ENCODE peak calls at places on chromosome 1, in eight cellular contexts. T is stomach; B is esophagus squamous epithelium; U is left ventricle myocardium inferior; V is right lobe of liver; J is cardiac muscle cell; P is CD4-positive, alpha-beta memory T cell; K is adrenal gland. X is an unnamed sample. For H3K4me1 and H3K36me3, the result is how much of the 10 kb centered on the place peaks cover.

GRCh38 chr1:3034162-3034561 is 12.9 kb downstream of the ACTRT2 start:
- DNase-seq in T (no peak), B (no peak), U (no peak), V (no peak), J (no peak), P (no peak), K (no peak), X (no peak)

GRCh38 chr1:106113851-106114250 is 942.6 kb upstream of the PRMT6 start:
- DNase-seq in T (no peak), B (no peak), U (no peak), V (no peak), J (no peak), P (no peak), K (no peak), X (no peak)

GRCh38 chr1:166905930-166906329 is 29.9 kb upstream of the TADA1 start:
- DNase-seq in T (no peak), B (no peak), U (no peak), V (no peak), J (peak), P (no peak), K (no peak), X (no peak)

GRCh38 chr1:223331929-223332328 is 32.0 kb downstream of the SUSD4 start:
- DNase-seq in T (no peak), B (no peak), U (no peak), V (no peak), J (peak), P (no peak), K (no peak), X (no peak)

GRCh38 chr1:229254910-229255541 is 15.9 kb upstream of the RAB4A start:
- DNase-seq in T (no peak), B (no peak), U (no peak), V (no peak), J (peak), P (peak), K (peak), X (no peak)

GRCh38 chr1:161731241-161731640 is 9.9 kb downstream of the FCRLB start:
- DNase-seq in T (no peak), B (no peak), U (no peak), V (no peak), J (no peak), P (no peak), K (no peak), X (no peak)

GRCh38 chr1:54378157-54378883 is 27.9 kb downstream of the SSBP3 start:
- DNase-seq in T (no peak), B (no peak), U (no peak), V (peak), J (no peak), P (no peak), K (no peak), X (peak)

GRCh38 chr1:93847811-93848288 is 31.2 kb downstream of the DNTTIP2 start:
- DNase-seq in T (peak), B (no peak), U (peak), V (peak), J (peak), P (peak), K (peak), X (peak)

GRCh38 chr1:57307382-57307781 is 116.5 kb downstream of the DAB1 start:
- DNase-seq in T (no peak), B (no peak), U (peak), V (no peak), J (no peak), P (peak), K (no peak), X (peak)

GRCh38 chr1:229106526-229107105 is 164.3 kb upstream of the RAB4A start:
- DNase-seq in T (no peak), B (no peak), U (no peak), V (no peak), J (no peak), P (no peak), K (no peak), X (no peak)

GRCh38 chr1:54268714-54269297 is 68.8 kb downstream of the MRPL37 start:
- DNase-seq in T (peak), B (no peak), U (no peak), V (no peak), J (no peak), P (no peak), K (no peak), X (no peak)

GRCh38 chr1:116586741-116587143 is 15.9 kb upstream of the CD58 start:
- DNase-seq in T (no peak), B (no peak), U (no peak), V (no peak), J (no peak), P (no peak), K (no peak), X (no peak)

GRCh38 chr1:84339503-84339902 is 38.0 kb downstream of the SAMD13 start:
- DNase-seq in T (no peak), B (no peak), U (no peak), V (no peak), J (peak), P (no peak), K (no peak), X (no peak)

GRCh38 chr1:21139601-21140000 is 37.1 kb downstream of the EIF4G3 start:
- DNase-seq in T (no peak), B (no peak), U (peak), V (no peak), J (peak), P (no peak), K (peak), X (no peak)

GRCh38 chr1:56644941-56645662 is at the start of gene PRKAA2:
- DNase-seq in T (peak), B (no peak), U (peak), V (peak), J (peak), P (no peak), K (peak), X (peak)

GRCh38 chr1:32810358-32810757 is 6.8 kb downstream of the YARS1 start:
- DNase-seq in T (no peak), B (no peak), U (no peak), V (no peak), J (no peak), P (no peak), K (no peak), X (no peak)
- H3K4me3 ChIP-seq in T (no peak), B (no peak), U (no peak), V (no peak), J (no peak), P (no peak), K (no peak), X (no peak)

DNA sequence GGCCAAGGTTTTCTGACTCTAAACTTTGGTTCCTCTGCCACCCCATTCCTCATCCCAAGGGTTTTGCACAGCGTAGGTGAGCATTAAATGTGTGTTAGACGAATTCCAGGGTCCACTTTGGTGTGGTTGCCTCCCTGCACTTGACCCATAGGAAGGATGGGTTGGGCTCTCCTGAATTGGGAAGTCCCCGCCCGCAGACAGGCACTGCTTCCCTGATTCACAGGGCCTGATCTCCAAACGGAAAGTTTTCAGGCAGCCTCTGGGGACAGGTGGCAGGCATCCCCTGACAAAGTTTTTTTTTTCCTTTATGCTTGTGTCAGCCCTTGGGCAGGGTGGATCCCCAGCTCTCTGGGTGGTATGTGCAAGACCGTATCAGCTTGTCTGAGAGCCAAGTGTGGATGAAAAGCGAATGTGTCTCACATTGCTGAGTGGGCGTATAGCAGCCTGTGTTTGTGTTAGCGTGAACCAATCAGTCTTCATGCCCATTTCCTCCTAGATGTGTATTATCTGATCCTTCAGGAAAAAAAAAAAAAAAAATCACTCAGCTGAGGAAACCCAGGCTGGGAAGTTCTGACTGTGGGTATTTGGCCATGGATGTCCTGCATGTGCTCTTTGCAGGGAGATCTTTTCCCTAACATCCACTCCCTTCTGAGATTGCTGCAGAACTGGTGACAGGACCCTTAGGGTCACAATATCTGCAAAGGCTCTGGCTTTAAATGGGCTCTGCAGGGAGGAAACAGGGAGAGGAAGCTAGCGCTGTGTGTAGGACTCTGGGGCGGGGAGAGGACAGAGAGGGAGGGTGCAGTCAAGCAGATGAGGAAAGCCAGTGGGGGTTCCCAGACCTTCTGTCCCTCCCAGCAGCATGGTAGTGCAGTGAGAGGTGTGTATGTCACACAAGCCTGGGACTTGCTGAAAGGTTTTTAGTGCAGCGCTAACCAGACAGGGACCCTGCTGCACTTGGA is 42.2 kb upstream of the TRABD2B start:
- DNase-seq in T (no peak), B (no peak), U (no peak), V (no peak), J (peak), P (no peak), K (no peak), X (no peak)
- H3K4me1 ChIP-seq in T (under half), B (under half), U (under half), V (under half), J (half or more), P (under half), K (under half), X (under half)

GRCh38 chr1:66957938-66958337 is 33.1 kb downstream of the MIER1 start:
- DNase-seq in T (no peak), B (no peak), U (no peak), V (no peak), J (no peak), P (no peak), K (no peak), X (no peak)
- H3K36me3 ChIP-seq in T (half or more), B (under half), U (half or more), V (under half), J (under half), P (under half), K (under half), X (under half)

DNA sequence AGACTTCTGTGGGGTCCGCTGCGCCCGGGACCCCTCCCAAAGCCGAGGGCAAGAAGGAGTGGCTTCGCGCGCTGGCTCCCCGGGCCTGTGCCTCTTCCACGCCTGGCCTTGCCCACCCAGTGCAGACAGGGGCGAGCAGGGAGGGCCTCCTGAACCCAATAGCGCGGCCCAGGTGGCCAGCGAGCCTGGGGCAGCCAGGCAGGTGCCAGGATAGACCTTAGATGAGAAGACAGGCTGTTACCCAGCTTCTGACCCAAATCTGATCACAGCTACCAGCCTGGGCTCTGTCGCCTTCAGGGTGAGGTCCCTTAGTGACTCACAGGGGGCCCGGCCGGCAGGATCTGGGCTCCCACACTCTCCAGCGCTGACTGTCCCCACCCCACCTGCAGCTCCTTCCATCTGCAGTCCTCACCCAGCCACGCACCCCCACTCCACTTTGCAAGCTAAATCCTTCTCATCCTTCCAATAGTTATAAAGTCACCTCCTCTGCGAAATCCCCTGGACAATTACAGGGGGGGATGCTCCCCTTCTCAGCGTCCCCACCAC is 9.6 kb downstream of the CLEC20A start:
- DNase-seq in T (no peak), B (no peak), U (no peak), V (no peak), J (no peak), P (no peak), K (no peak), X (no peak)
- H3K4me3 ChIP-seq in T (peak), B (peak), U (peak), V (no peak), J (no peak), P (no peak), K (no peak), X (no peak)

GRCh38 chr1:154420961-154421924 is 16.1 kb downstream of the IL6R start:
- DNase-seq in T (no peak), B (no peak), U (no peak), V (peak), J (no peak), P (no peak), K (peak), X (no peak)
- H3K4me1 ChIP-seq in T (half or more), B (half or more), U (half or more), V (under half), J (under half), P (half or more), K (half or more), X (under half)

DNA sequence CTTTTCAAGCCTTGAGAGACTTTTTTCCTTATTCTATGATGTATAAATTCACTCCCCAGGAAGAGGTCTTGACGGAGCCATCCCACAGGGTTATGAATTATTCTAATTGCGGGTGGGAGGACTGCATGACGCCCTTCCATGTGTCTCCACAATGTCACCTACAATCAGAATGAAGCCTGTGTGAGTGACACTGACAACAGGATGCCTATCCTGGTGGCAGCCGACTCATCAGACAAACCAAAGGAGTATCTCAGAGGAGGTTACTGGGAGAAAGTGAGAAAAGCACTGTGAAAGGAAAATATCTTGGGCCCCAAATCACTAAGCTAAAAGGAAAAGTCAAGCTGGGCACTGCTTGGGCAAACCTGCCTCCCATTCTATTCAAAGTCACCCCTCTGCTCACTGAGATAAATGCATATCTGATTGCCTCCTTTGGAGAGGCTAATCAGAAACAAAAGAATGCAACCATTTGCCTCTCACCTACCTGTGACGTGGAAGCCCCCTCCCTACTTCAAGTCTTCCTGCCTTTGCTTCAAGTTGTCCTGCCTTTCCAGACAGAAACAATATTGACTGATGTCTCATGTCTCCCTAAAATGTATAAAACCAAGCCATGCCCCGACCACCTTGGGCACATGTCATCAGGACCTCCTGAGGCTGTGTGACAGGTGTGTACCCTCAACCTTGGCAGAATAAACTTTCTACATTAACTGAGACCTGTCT is 98.5 kb downstream of the SMYD2 start:
- DNase-seq in T (no peak), B (no peak), U (no peak), V (no peak), J (no peak), P (no peak), K (no peak), X (no peak)
- H3K36me3 ChIP-seq in T (half or more), B (under half), U (half or more), V (under half), J (under half), P (under half), K (under half), X (under half)

GRCh38 chr1:169586395-169587255 is at the start of gene F5:
- DNase-seq in T (peak), B (no peak), U (peak), V (peak), J (peak), P (peak), K (peak), X (peak)

GRCh38 chr1:169588112-169588511 is 1.8 kb upstream of the F5 start:
- DNase-seq in T (no peak), B (no peak), U (no peak), V (no peak), J (no peak), P (no peak), K (no peak), X (no peak)

GRCh38 chr1:169584483-169585144 is 1.7 kb downstream of the F5 start:
- DNase-seq in T (no peak), B (no peak), U (no peak), V (no peak), J (no peak), P (no peak), K (no peak), X (no peak)

GRCh38 chr1:169586067-169586394 is 250 bp downstream of the F5 start:
- DNase-seq in T (no peak), B (no peak), U (no peak), V (no peak), J (no peak), P (no peak), K (no peak), X (no peak)

DNA sequence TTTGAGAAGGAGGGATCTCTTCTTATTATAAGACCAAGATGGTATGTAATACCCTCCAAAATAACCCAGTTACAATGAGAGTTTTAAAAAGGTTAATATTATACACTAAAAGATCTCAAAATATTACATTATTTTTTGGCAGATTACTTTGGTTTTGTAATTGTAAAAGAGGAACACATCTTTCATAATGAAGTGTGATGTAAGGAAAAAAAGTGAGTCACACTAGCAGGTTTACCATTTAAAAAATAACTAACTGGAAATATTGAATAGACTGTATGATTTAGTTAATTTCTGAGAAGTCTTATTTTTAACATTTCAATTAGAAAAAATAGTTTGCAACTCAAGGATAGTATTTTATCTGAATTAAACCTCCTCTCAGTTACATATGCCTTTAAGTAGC is 1.1 kb downstream of the F5 start:
- DNase-seq in T (no peak), B (no peak), U (no peak), V (no peak), J (no peak), P (no peak), K (no peak), X (no peak)
- H3K4me3 ChIP-seq in T (no peak), B (no peak), U (peak), V (peak), J (no peak), P (peak), K (no peak), X (no peak)

DNA sequence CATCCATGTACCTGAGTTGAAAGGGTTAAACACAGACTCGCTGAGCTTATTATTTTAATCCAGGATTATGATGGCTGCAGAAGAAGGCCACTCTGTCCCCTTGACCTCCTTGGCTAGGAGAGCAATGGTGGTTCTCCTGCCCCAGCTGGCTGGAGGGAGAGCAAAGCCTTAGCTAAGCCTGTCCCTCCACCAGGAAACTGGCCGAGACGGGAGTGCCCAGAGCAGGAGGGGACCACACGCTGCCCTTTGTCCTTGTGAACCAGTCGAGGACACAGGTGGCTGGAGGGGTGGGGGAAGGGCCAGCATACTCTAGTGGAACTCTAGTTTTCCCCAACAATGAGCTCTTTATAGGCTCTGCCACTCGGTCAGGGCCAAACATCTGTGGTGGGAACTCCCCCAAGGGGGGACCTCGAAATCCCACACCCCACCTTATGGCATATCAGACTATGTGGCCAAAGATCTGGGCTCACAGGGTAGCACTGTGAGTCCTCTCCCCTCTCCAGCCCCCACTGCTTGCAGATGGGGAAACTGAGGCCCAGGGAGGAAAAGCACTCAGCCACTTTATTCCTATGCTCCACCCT is 12.9 kb downstream of the KIAA1614 start:
- DNase-seq in T (no peak), B (no peak), U (no peak), V (peak), J (no peak), P (no peak), K (no peak), X (no peak)
- H3K4me1 ChIP-seq in T (half or more), B (under half), U (under half), V (under half), J (half or more), P (under half), K (under half), X (under half)

GRCh38 chr1:100277866-100278265 is 11.8 kb downstream of the RTCA start:
- DNase-seq in T (no peak), B (no peak), U (no peak), V (no peak), J (no peak), P (peak), K (no peak), X (no peak)

GRCh38 chr1:100279358-100279923 is 13.4 kb downstream of the RTCA start:
- DNase-seq in T (no peak), B (no peak), U (no peak), V (no peak), J (no peak), P (no peak), K (peak), X (no peak)

GRCh38 chr1:100284591-100284990 is 18.6 kb downstream of the RTCA start:
- DNase-seq in T (no peak), B (no peak), U (no peak), V (no peak), J (no peak), P (no peak), K (no peak), X (no peak)

DNA sequence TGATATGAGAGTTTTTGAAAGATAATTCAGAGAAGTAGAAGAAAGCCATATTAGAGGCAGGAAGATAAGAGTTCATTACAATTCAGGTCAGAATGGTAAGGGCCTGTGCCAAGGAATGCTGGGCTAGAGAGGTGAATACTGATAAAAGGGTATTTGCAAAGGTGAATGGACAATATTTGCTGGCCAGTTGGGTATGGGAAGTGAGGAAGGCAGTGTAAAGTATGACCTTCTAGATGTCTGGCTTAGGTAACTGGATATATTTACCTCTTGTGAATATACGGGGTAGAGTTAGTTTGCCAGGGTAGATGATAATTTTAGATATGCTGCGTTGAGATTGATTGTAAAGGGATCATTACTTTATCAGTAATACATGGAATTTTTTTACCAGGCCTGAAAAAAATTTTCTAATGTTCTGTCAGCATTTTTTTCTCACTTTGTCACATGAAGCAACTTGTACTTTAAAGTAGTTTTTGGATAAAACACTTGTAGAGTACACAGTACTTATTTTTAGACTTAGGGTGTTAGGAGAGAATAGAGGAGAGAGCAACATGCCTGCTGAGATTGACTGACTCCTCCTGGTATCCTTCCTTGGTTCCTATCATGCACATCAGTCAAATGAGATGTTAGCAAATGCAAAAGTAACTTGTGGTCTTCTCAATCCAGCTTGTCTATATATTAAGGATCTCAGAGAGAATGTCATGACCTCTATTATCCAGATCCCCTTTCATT is 14.1 kb downstream of the RTCA start:
- DNase-seq in T (peak), B (no peak), U (no peak), V (no peak), J (no peak), P (no peak), K (no peak), X (no peak)
- H3K36me3 ChIP-seq in T (half or more), B (under half), U (half or more), V (half or more), J (under half), P (under half), K (under half), X (half or more)

X was measured in HAP-1.